ENCODE peak calls at places on chromosomes 2 and 18, in ten cellular contexts. M, W, F, Q, P, R, D, A, X and T are unnamed samples.

GRCh38 chr18:63253428-63254372 is 65.9 kb downstream of the BCL2 start:
- DNase-seq in M (no peak), W (peak), F (peak), Q (no peak), P (peak), R (no peak), D (no peak), A (no peak), X (no peak), T (peak)

GRCh38 chr2:193783681-193784080 is 1588.9 kb upstream of the TMEFF2 start:
- DNase-seq in M (no peak), W (peak), F (peak), Q (no peak), P (no peak), R (no peak), D (no peak), A (no peak), X (no peak), T (peak)

GRCh38 chr2:237312021-237312755 is 101.8 kb downstream of the COL6A3 start:
- DNase-seq in M (no peak), W (no peak), F (peak), Q (no peak), P (no peak), R (no peak), D (no peak), A (no peak), X (no peak), T (peak)

GRCh38 chr2:234462218-234462992 is 34.5 kb downstream of the ARL4C start:
- DNase-seq in M (no peak), W (no peak), F (no peak), Q (no peak), P (no peak), R (no peak), D (peak), A (no peak), X (no peak), T (no peak)

GRCh38 chr2:128599700-128600099 is 281.0 kb upstream of the HS6ST1 start:
- DNase-seq in M (no peak), W (no peak), F (no peak), Q (peak), P (no peak), R (no peak), D (no peak), A (no peak), X (no peak), T (no peak)

GRCh38 chr2:22355816-22356433 is 1029.1 kb upstream of the KLHL29 start:
- DNase-seq in M (peak), W (peak), F (no peak), Q (peak), P (peak), R (peak), D (peak), A (peak), X (peak), T (peak)

GRCh38 chr2:174438146-174438886 is 42.8 kb downstream of the SCRN3 start:
- DNase-seq in M (peak), W (peak), F (no peak), Q (no peak), P (peak), R (no peak), D (no peak), A (no peak), X (no peak), T (peak)

GRCh38 chr18:28115149-28115550 is 61.8 kb downstream of the CDH2 start:
- DNase-seq in M (no peak), W (peak), F (peak), Q (no peak), P (no peak), R (peak), D (peak), A (no peak), X (peak), T (peak)

GRCh38 chr2:46997329-46997728 is 81.7 kb upstream of the MCFD2 start:
- DNase-seq in M (no peak), W (no peak), F (no peak), Q (no peak), P (no peak), R (no peak), D (no peak), A (no peak), X (no peak), T (no peak)

GRCh38 chr2:47065771-47066380 is 89.2 kb downstream of the STPG4 start:
- DNase-seq in M (no peak), W (peak), F (peak), Q (no peak), P (no peak), R (peak), D (no peak), A (no peak), X (no peak), T (peak)

GRCh38 chr2:2149379-2149778 is 181.7 kb downstream of the MYT1L start:
- DNase-seq in M (no peak), W (no peak), F (no peak), Q (no peak), P (no peak), R (no peak), D (no peak), A (no peak), X (no peak), T (no peak)

GRCh38 chr2:222613715-222614331 is 42.1 kb downstream of the FARSB start:
- DNase-seq in M (peak), W (peak), F (peak), Q (no peak), P (peak), R (peak), D (peak), A (no peak), X (peak), T (peak)

GRCh38 chr18:78833833-78834232 is 145.8 kb upstream of the SALL3 start:
- DNase-seq in M (no peak), W (no peak), F (no peak), Q (no peak), P (no peak), R (no peak), D (no peak), A (no peak), X (no peak), T (no peak)

GRCh38 chr2:173399229-173399628 is 44.6 kb downstream of the CDCA7 start:
- DNase-seq in M (no peak), W (no peak), F (no peak), Q (no peak), P (no peak), R (no peak), D (no peak), A (no peak), X (no peak), T (no peak)

GRCh38 chr2:179744341-179744740 is 117.1 kb downstream of the ZNF385B start:
- DNase-seq in M (no peak), W (no peak), F (no peak), Q (no peak), P (no peak), R (no peak), D (no peak), A (no peak), X (no peak), T (no peak)

GRCh38 chr2:18800240-18800971 is 211.0 kb upstream of the NT5C1B start:
- DNase-seq in M (no peak), W (no peak), F (no peak), Q (no peak), P (no peak), R (no peak), D (no peak), A (no peak), X (peak), T (no peak)

GRCh38 chr2:104321800-104322164 is 532.1 kb upstream of the POU3F3 start:
- DNase-seq in M (no peak), W (no peak), F (no peak), Q (no peak), P (no peak), R (no peak), D (no peak), A (no peak), X (peak), T (no peak)

GRCh38 chr2:207121784-207122183 is 44.0 kb downstream of the KLF7 start:
- DNase-seq in M (peak), W (peak), F (peak), Q (no peak), P (no peak), R (peak), D (no peak), A (no peak), X (no peak), T (peak)

GRCh38 chr18:44744206-44745180 is 63.8 kb downstream of the SETBP1 start:
- DNase-seq in M (peak), W (no peak), F (no peak), Q (no peak), P (no peak), R (no peak), D (no peak), A (no peak), X (no peak), T (no peak)

GRCh38 chr2:177171418-177171865 is 41.2 kb upstream of the HNRNPA3 start:
- DNase-seq in M (no peak), W (peak), F (peak), Q (no peak), P (peak), R (peak), D (no peak), A (no peak), X (no peak), T (no peak)

GRCh38 chr2:229910832-229911412 is 10.9 kb downstream of the TRIP12 start:
- DNase-seq in M (no peak), W (peak), F (no peak), Q (no peak), P (peak), R (peak), D (peak), A (no peak), X (peak), T (peak)

GRCh38 chr2:1584691-1585485 is 159.4 kb downstream of the PXDN start:
- DNase-seq in M (no peak), W (peak), F (peak), Q (peak), P (no peak), R (peak), D (no peak), A (peak), X (no peak), T (no peak)

GRCh38 chr2:183752571-183752970 is 628.3 kb downstream of the NUP35 start:
- DNase-seq in M (no peak), W (no peak), F (no peak), Q (no peak), P (no peak), R (peak), D (no peak), A (no peak), X (no peak), T (no peak)
- TF ChIP-seq CTCF in M (no peak), W (no peak), F (no peak), Q (no peak), P (no peak), R (peak), D (no peak), A (no peak), X (no peak), T (no peak)

GRCh38 chr18:35045808-35046207 is 4.6 kb downstream of the MAPRE2 start:
- DNase-seq in M (no peak), W (no peak), F (no peak), Q (no peak), P (no peak), R (no peak), D (no peak), A (no peak), X (no peak), T (no peak)
- H3K4me3 ChIP-seq in M (no peak), W (no peak), F (no peak), Q (no peak), P (no peak), R (no peak), D (no peak), A (no peak), X (no peak), T (no peak)

GRCh38 chr18:79988079-79988924 is at the start of gene TXNL4A:
- DNase-seq in M (peak), W (peak), F (peak), Q (peak), P (peak), R (peak), D (peak), A (peak), X (peak), T (peak)
- TF ChIP-seq CTCF in M (peak), W (peak), F (peak), Q (no peak), P (peak), R (peak), D (no peak), A (peak), X (peak), T (peak)

DNA sequence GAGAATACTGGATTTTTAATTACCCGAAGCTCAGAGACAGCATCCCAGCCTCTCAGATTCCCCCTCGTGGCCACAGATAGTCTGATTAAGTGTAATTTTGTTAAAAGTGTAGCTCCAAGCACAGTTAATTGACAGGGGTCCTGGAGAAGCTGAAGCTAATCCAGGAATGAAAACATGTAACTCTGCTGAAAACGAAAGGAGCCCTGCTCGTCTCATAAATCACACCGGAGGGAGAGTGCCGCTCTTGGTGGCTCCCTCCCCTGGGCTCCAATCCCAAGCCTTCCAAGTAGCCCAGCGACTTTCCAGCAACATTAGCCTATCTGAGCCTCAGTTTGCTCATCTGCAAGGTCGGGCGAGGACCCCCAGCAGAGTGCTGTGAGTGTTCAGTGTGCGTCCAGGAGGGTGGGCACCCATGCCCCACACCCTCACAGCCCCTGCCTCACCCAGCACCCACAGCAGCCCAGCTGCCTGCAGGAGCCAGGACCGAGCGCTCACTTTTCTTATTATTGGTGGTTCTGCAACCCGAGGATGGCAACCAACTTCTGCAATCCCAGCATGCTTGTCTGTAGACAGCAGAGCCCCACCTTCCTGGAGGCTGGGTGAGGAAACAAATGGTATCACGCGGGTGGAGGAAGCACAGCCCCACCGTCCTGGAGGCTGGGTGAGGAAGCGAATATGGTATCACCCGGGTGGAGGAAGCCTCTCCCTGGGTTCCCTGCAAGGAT is 220.8 kb upstream of the RAB6C start:
- DNase-seq in M (peak), W (no peak), F (no peak), Q (peak), P (peak), R (no peak), D (no peak), A (peak), X (no peak), T (no peak)
- H3K4me3 ChIP-seq in M (no peak), W (no peak), F (no peak), Q (peak), P (no peak), R (peak), D (peak), A (peak), X (no peak), T (no peak)

DNA sequence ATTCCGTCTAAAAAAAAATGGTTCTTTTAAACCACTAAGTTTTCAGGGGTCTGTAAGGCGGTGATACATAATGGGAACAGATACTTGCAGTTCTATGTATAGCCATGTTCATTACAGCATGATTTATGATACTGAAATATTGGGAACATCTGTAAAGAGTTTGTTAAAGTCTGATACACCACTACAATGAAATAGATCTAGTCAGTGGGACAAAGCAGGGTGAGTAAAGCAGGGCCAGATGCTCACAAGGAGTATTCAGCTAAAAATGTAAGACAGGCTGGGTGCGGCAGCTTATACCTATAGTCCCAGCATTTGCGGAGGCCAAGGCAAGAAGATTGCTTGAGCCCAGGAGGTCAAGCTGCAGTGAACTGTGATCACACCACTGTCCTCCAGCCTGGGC is 6.2 kb upstream of the ING5 start:
- DNase-seq in M (no peak), W (no peak), F (no peak), Q (no peak), P (no peak), R (no peak), D (no peak), A (no peak), X (no peak), T (no peak)
- TF ChIP-seq CTCF in M (no peak), W (no peak), F (no peak), Q (no peak), P (no peak), R (no peak), D (no peak), A (no peak), X (no peak), T (no peak)

GRCh38 chr2:72150157-72150960 is 2.7 kb upstream of the CYP26B1 start:
- DNase-seq in M (peak), W (peak), F (peak), Q (peak), P (peak), R (peak), D (peak), A (peak), X (peak), T (peak)

GRCh38 chr2:72150961-72151356 is 3.3 kb upstream of the CYP26B1 start:
- DNase-seq in M (no peak), W (no peak), F (no peak), Q (peak), P (no peak), R (no peak), D (no peak), A (no peak), X (no peak), T (no peak)

GRCh38 chr2:72148391-72148974 is 821 bp upstream of the CYP26B1 start:
- DNase-seq in M (no peak), W (no peak), F (no peak), Q (peak), P (no peak), R (no peak), D (peak), A (no peak), X (peak), T (no peak)

GRCh38 chr2:72148975-72149555 is 1.4 kb upstream of the CYP26B1 start:
- DNase-seq in M (peak), W (peak), F (peak), Q (peak), P (no peak), R (peak), D (peak), A (no peak), X (peak), T (peak)

DNA sequence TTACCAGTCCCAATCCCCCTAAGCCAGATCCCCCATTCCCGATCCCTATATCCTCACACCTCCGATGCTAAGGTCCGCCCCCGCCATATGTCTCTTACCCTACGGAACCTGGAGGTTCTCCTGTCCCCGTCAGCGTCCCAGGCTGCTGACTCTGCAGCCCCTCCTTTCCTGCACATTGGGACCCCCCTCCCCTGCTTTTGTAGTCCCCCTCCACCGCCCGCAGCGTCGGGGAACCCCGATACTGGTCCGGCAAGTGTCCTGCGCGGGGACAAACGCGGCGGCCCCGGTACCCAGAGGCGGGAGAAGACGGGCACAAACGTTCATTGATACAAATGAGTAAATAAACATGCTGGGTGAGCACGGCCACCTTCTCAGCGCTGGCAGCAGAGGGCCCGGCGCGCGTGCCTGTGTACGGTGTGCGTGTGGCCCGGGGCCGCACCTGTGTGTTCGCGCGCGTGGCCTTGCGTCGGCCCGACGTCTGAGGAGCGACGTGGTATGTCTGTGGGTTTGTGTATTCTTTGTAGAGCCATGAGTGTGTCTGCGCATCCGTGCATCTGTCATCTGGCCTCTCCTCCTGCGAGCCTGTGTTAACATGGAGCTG is 2.0 kb upstream of the CYP26B1 start:
- DNase-seq in M (no peak), W (no peak), F (peak), Q (peak), P (no peak), R (no peak), D (no peak), A (no peak), X (no peak), T (no peak)
- H3K4me3 ChIP-seq in M (no peak), W (peak), F (no peak), Q (peak), P (no peak), R (peak), D (peak), A (peak), X (peak), T (peak)